ENCODE peak calls at places on chromosomes 4 and X, in five cellular contexts. One of them, this sample, is unnamed. For H3K4me1, the result is how much of the 10 kb centered on the place peaks cover.

GRCh38 chrX:46912673-46913491 is 661 bp downstream of the JADE3 start:
- DNase-seq in astrocyte: no peak
- DNase-seq in neural progenitor cell: peak
- DNase-seq in HCT116: no peak
- DNase-seq in GM23248: peak
- DNase-seq in this sample: peak

GRCh38 chrX:129717902-129718301 is 20.9 kb upstream of the XPNPEP2 start:
- DNase-seq in neural progenitor cell: no peak
- DNase-seq in HCT116: no peak
- DNase-seq in GM23248: peak
- DNase-seq in astrocyte: peak
- DNase-seq in this sample: no peak

GRCh38 chr4:141705048-141705746 is 68.8 kb downstream of the IL15 start:
- DNase-seq in astrocyte: no peak
- DNase-seq in neural progenitor cell: no peak
- DNase-seq in GM23248: no peak
- DNase-seq in HCT116: no peak
- DNase-seq in this sample: no peak

GRCh38 chrX:152658302-152658701 is 20.6 kb downstream of the GABRQ start:
- DNase-seq in astrocyte: no peak
- DNase-seq in neural progenitor cell: peak
- DNase-seq in GM23248: no peak
- DNase-seq in HCT116: no peak
- DNase-seq in this sample: no peak

GRCh38 chrX:78105944-78106650 is 2.0 kb downstream of the PGK1 start:
- DNase-seq in astrocyte: no peak
- DNase-seq in HCT116: no peak
- DNase-seq in GM23248: peak
- DNase-seq in neural progenitor cell: no peak
- DNase-seq in this sample: peak

GRCh38 chr4:94722270-94722669 is 35.5 kb upstream of the BMPR1B start:
- DNase-seq in GM23248: no peak
- DNase-seq in neural progenitor cell: no peak
- DNase-seq in astrocyte: no peak
- DNase-seq in HCT116: no peak
- DNase-seq in this sample: no peak

GRCh38 chr4:41865306-41865980 is 69.8 kb upstream of the TMEM33 start:
- DNase-seq in HCT116: no peak
- DNase-seq in GM23248: peak
- DNase-seq in astrocyte: no peak
- DNase-seq in neural progenitor cell: peak
- DNase-seq in this sample: no peak

GRCh38 chr4:148444296-148445070 is 2.3 kb upstream of the NR3C2 start:
- DNase-seq in neural progenitor cell: peak
- DNase-seq in GM23248: peak
- DNase-seq in HCT116: no peak
- DNase-seq in astrocyte: no peak
- DNase-seq in this sample: peak

GRCh38 chrX:47560179-47560830 is 700 bp upstream of the ARAF start:
- DNase-seq in GM23248: no peak
- DNase-seq in HCT116: no peak
- DNase-seq in astrocyte: no peak
- DNase-seq in neural progenitor cell: no peak
- DNase-seq in this sample: no peak

GRCh38 chrX:101452051-101452450 is 33.2 kb upstream of the ARMCX4 start:
- DNase-seq in astrocyte: no peak
- DNase-seq in neural progenitor cell: no peak
- DNase-seq in GM23248: no peak
- DNase-seq in HCT116: no peak
- DNase-seq in this sample: no peak

GRCh38 chr4:1285790-1286553 is 3.7 kb upstream of the MAEA start:
- DNase-seq in astrocyte: no peak
- DNase-seq in GM23248: peak
- DNase-seq in HCT116: no peak
- DNase-seq in neural progenitor cell: peak
- DNase-seq in this sample: peak

GRCh38 chrX:109535578-109535977 is 1.1 kb upstream of the NXT2 start:
- DNase-seq in HCT116: no peak
- DNase-seq in astrocyte: no peak
- DNase-seq in GM23248: no peak
- DNase-seq in neural progenitor cell: no peak
- DNase-seq in this sample: no peak

GRCh38 chrX:110081740-110082139 is 78.8 kb downstream of the TMEM164 start:
- DNase-seq in neural progenitor cell: no peak
- DNase-seq in HCT116: no peak
- DNase-seq in GM23248: no peak
- DNase-seq in astrocyte: peak
- DNase-seq in this sample: no peak

GRCh38 chrX:14027511-14028019 is 2.1 kb downstream of the GEMIN8 start:
- DNase-seq in astrocyte: peak
- DNase-seq in HCT116: no peak
- DNase-seq in GM23248: peak
- DNase-seq in neural progenitor cell: no peak
- DNase-seq in this sample: no peak
- H3K9ac ChIP-seq in astrocyte: peak
- H3K9ac ChIP-seq in HCT116: peak
- H3K9ac ChIP-seq in GM23248: peak
- H3K9ac ChIP-seq in neural progenitor cell: no peak
- H3K9ac ChIP-seq in this sample: no peak

GRCh38 chr4:169493164-169493524 is 119.2 kb downstream of the NEK1 start:
- DNase-seq in HCT116: no peak
- DNase-seq in astrocyte: no peak
- DNase-seq in neural progenitor cell: no peak
- DNase-seq in GM23248: no peak
- DNase-seq in this sample: no peak

GRCh38 chr4:169492436-169493163 is 119.8 kb downstream of the NEK1 start:
- DNase-seq in astrocyte: peak
- DNase-seq in GM23248: peak
- DNase-seq in neural progenitor cell: peak
- DNase-seq in HCT116: peak
- DNase-seq in this sample: peak

GRCh38 chr4:169485791-169486742 is 126.3 kb downstream of the NEK1 start:
- DNase-seq in astrocyte: peak
- DNase-seq in neural progenitor cell: peak
- DNase-seq in GM23248: peak
- DNase-seq in HCT116: peak
- DNase-seq in this sample: peak

GRCh38 chr4:169491211-169491610 is 121.2 kb downstream of the NEK1 start:
- DNase-seq in GM23248: no peak
- DNase-seq in neural progenitor cell: no peak
- DNase-seq in astrocyte: no peak
- DNase-seq in HCT116: no peak
- DNase-seq in this sample: no peak
- H3K4me1 ChIP-seq in GM23248: under half
- H3K4me1 ChIP-seq in neural progenitor cell: under half
- H3K4me1 ChIP-seq in astrocyte: under half
- H3K4me1 ChIP-seq in HCT116: under half
- H3K4me1 ChIP-seq in this sample: under half

GRCh38 chr4:76302856-76303438 is 3.6 kb upstream of the STBD1 start:
- DNase-seq in neural progenitor cell: no peak
- DNase-seq in GM23248: no peak
- DNase-seq in HCT116: no peak
- DNase-seq in astrocyte: no peak
- DNase-seq in this sample: no peak

GRCh38 chr4:76305033-76305687 is 1.4 kb upstream of the STBD1 start:
- DNase-seq in neural progenitor cell: no peak
- DNase-seq in HCT116: no peak
- DNase-seq in astrocyte: no peak
- DNase-seq in GM23248: no peak
- DNase-seq in this sample: no peak

GRCh38 chr4:76301068-76301774 is 5.3 kb upstream of the STBD1 start:
- DNase-seq in astrocyte: peak
- DNase-seq in GM23248: peak
- DNase-seq in neural progenitor cell: no peak
- DNase-seq in HCT116: peak
- DNase-seq in this sample: no peak

GRCh38 chr4:76300012-76300411 is 6.5 kb upstream of the STBD1 start:
- DNase-seq in astrocyte: no peak
- DNase-seq in HCT116: no peak
- DNase-seq in GM23248: no peak
- DNase-seq in neural progenitor cell: no peak
- DNase-seq in this sample: no peak

DNA sequence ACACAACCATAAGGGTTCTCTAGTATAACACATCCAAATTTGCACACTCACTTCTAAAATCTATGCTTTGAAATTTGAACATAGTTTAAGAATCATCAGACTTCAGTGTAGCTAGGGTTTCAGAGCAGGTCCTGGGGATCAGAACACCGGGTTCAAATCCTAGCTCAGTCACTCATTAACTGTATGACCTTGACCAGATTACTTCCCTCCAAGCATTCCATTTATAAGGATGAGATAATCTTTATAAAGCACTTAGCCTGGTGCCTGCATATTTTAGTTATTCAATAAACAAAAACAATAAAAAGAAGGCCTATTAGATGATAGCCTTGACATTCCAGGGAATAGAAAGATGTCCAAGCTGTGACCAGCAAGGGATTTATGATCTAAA is 4.8 kb upstream of the STBD1 start:
- DNase-seq in GM23248: no peak
- DNase-seq in HCT116: no peak
- DNase-seq in neural progenitor cell: no peak
- DNase-seq in astrocyte: peak
- DNase-seq in this sample: no peak
- H3K9ac ChIP-seq in GM23248: no peak
- H3K9ac ChIP-seq in HCT116: peak
- H3K9ac ChIP-seq in neural progenitor cell: no peak
- H3K9ac ChIP-seq in astrocyte: no peak
- H3K9ac ChIP-seq in this sample: no peak

DNA sequence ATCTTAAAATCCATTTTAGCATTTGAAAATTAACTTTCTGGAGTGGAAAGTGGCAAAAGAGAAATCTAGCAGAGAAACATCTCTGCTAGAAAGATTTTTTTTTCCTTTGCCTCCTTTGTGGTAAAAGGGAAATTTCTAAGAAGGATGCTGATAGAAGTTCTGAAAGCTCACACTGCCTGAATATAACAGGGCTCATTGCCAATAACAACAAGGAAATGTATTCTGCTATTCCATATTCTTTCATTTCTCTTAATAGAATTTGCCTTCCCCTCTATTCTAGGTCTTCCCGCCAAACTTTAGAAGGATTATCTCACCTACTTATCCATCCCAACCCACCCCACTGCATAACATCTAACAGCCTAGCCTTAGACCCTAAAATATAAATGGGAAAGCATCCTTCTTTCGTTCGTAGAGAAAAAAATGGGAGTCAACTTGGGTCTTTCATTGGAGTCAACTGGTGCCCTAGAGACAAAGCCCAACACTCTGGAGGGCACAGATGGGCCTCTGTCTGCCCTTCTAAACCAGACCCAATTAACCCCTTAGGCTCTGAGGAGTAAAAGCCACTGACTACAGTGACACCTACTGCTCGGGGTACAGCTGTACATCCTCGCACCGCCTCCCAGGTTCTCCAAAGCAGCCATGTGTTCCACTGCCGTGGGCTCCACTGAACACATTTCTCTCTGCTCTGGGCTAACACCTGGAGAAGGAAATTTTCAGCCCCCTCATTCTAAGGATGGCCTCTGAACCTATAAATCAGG is 103.9 kb downstream of the MAML3 start:
- DNase-seq in neural progenitor cell: peak
- DNase-seq in astrocyte: peak
- DNase-seq in HCT116: no peak
- DNase-seq in GM23248: peak
- DNase-seq in this sample: no peak
- H3K4me1 ChIP-seq in neural progenitor cell: half or more
- H3K4me1 ChIP-seq in astrocyte: under half
- H3K4me1 ChIP-seq in HCT116: under half
- H3K4me1 ChIP-seq in GM23248: under half
- H3K4me1 ChIP-seq in this sample: under half

DNA sequence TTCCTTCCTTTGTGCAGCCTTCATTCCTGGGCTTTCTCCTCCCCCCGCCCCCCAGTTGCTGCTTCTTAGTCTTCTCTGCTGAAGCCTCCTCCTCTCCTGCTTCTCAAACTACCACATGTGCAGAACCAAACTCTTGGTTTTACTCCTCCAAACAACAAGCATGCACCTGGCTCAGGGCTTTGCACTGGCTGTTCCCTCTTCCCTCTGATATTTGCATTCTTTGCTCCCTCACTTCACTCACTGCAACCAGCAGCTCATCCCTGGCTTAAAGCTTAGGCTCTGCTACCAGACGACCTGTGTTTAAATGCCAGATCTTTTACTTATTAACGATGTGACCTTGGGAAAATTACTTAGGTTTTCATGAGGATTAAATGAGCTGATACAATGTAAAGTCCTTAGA is 51.4 kb downstream of the MED28 start:
- DNase-seq in GM23248: no peak
- DNase-seq in HCT116: no peak
- DNase-seq in neural progenitor cell: no peak
- DNase-seq in astrocyte: no peak
- DNase-seq in this sample: no peak
- H3K9ac ChIP-seq in GM23248: no peak
- H3K9ac ChIP-seq in HCT116: no peak
- H3K9ac ChIP-seq in neural progenitor cell: no peak
- H3K9ac ChIP-seq in astrocyte: no peak
- H3K9ac ChIP-seq in this sample: no peak

DNA sequence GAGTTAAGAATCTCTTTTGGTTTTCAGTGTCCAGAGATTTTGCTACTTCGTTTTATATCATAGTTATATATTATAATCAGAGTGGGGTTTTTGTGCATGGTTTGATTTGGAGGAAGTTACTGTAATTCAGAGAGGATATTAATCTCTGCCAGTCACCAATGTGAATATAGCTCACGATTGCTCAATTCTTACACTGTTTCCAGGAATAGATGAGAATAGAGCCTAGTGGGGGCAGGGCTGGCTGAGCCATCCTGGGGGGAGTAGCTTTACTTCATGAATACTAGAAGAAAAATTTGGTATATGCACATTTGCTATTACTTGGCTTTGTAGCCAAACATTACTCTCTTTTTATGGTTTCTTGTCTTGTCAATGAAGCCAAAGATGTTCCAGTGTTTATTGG is 60.9 kb upstream of the TRPC3 start:
- DNase-seq in GM23248: peak
- DNase-seq in neural progenitor cell: no peak
- DNase-seq in astrocyte: peak
- DNase-seq in HCT116: no peak
- DNase-seq in this sample: no peak
- H3K4me1 ChIP-seq in GM23248: under half
- H3K4me1 ChIP-seq in neural progenitor cell: under half
- H3K4me1 ChIP-seq in astrocyte: under half
- H3K4me1 ChIP-seq in HCT116: under half
- H3K4me1 ChIP-seq in this sample: under half

DNA sequence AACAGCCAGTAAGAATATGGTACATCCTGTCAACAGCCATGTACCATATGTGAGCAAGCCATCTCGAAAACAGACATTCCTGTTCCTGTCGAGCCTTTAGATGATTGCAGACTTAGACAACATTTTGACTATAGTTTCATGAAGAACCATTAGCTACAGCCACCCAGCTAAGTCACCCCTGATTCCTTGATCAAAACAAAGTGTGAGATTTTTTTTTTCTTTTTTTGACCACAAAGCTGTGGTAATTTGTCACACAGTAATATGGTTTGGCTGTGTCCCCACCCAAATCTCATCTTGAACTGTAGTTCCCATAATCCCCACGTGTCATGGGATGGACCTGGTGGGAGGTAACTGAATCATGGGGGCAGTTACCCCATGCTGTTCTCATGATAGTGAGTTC is 15.2 kb upstream of the HADH start:
- DNase-seq in astrocyte: no peak
- DNase-seq in neural progenitor cell: no peak
- DNase-seq in HCT116: no peak
- DNase-seq in GM23248: no peak
- DNase-seq in this sample: no peak
- H3K9ac ChIP-seq in astrocyte: no peak
- H3K9ac ChIP-seq in neural progenitor cell: no peak
- H3K9ac ChIP-seq in HCT116: no peak
- H3K9ac ChIP-seq in GM23248: no peak
- H3K9ac ChIP-seq in this sample: no peak

This sample was measured in colonic mucosa.